ENCODE peak calls at places on chromosomes 5 and 9, in eight cellular contexts. One of them, this sample, is unnamed.

GRCh38 chr9:127013597-127013996 is 99.0 kb downstream of the RALGPS1 start:
- DNase-seq in left ventricle myocardium inferior: no peak
- DNase-seq in CD8-positive, alpha-beta memory T cell: no peak
- DNase-seq in pancreas: no peak
- DNase-seq in neural progenitor cell: no peak
- DNase-seq in iPS DF 6.9: no peak
- DNase-seq in astrocyte of the cerebellum: no peak
- DNase-seq in transverse colon: no peak
- DNase-seq in this sample: no peak

GRCh38 chr5:78633710-78634109 is 14.9 kb downstream of the LHFPL2 start:
- DNase-seq in astrocyte of the cerebellum: no peak
- DNase-seq in iPS DF 6.9: no peak
- DNase-seq in pancreas: no peak
- DNase-seq in left ventricle myocardium inferior: no peak
- DNase-seq in transverse colon: no peak
- DNase-seq in neural progenitor cell: no peak
- DNase-seq in CD8-positive, alpha-beta memory T cell: no peak
- DNase-seq in this sample: no peak

GRCh38 chr5:157917909-157918809 is 59.2 kb upstream of the CLINT1 start:
- DNase-seq in CD8-positive, alpha-beta memory T cell: peak
- DNase-seq in pancreas: no peak
- DNase-seq in astrocyte of the cerebellum: peak
- DNase-seq in iPS DF 6.9: peak
- DNase-seq in transverse colon: peak
- DNase-seq in left ventricle myocardium inferior: peak
- DNase-seq in neural progenitor cell: peak
- DNase-seq in this sample: peak

GRCh38 chr9:133057006-133057405 is 4.8 kb upstream of the CEL start:
- DNase-seq in CD8-positive, alpha-beta memory T cell: no peak
- DNase-seq in left ventricle myocardium inferior: no peak
- DNase-seq in pancreas: peak
- DNase-seq in neural progenitor cell: no peak
- DNase-seq in astrocyte of the cerebellum: no peak
- DNase-seq in transverse colon: no peak
- DNase-seq in iPS DF 6.9: no peak
- DNase-seq in this sample: no peak

GRCh38 chr5:61587120-61587519 is 255.1 kb downstream of the ZSWIM6 start:
- DNase-seq in pancreas: no peak
- DNase-seq in iPS DF 6.9: no peak
- DNase-seq in transverse colon: no peak
- DNase-seq in left ventricle myocardium inferior: no peak
- DNase-seq in CD8-positive, alpha-beta memory T cell: no peak
- DNase-seq in neural progenitor cell: no peak
- DNase-seq in astrocyte of the cerebellum: no peak
- DNase-seq in this sample: no peak

GRCh38 chr9:76153902-76154629 is 240.2 kb downstream of the RFK start:
- DNase-seq in neural progenitor cell: no peak
- DNase-seq in pancreas: no peak
- DNase-seq in left ventricle myocardium inferior: no peak
- DNase-seq in CD8-positive, alpha-beta memory T cell: no peak
- DNase-seq in transverse colon: peak
- DNase-seq in iPS DF 6.9: no peak
- DNase-seq in astrocyte of the cerebellum: no peak
- DNase-seq in this sample: no peak

GRCh38 chr9:16626577-16627130 is 243.8 kb downstream of the BNC2 start:
- DNase-seq in CD8-positive, alpha-beta memory T cell: no peak
- DNase-seq in transverse colon: no peak
- DNase-seq in left ventricle myocardium inferior: no peak
- DNase-seq in pancreas: no peak
- DNase-seq in iPS DF 6.9: no peak
- DNase-seq in neural progenitor cell: peak
- DNase-seq in astrocyte of the cerebellum: peak
- DNase-seq in this sample: no peak

GRCh38 chr5:147148715-147149114 is 86.1 kb upstream of the STK32A start:
- DNase-seq in neural progenitor cell: no peak
- DNase-seq in pancreas: no peak
- DNase-seq in transverse colon: no peak
- DNase-seq in iPS DF 6.9: no peak
- DNase-seq in CD8-positive, alpha-beta memory T cell: no peak
- DNase-seq in astrocyte of the cerebellum: no peak
- DNase-seq in left ventricle myocardium inferior: no peak
- DNase-seq in this sample: no peak

GRCh38 chr5:135211083-135211790 is 177.2 kb upstream of the PITX1 start:
- DNase-seq in astrocyte of the cerebellum: no peak
- DNase-seq in neural progenitor cell: no peak
- DNase-seq in CD8-positive, alpha-beta memory T cell: no peak
- DNase-seq in pancreas: no peak
- DNase-seq in left ventricle myocardium inferior: no peak
- DNase-seq in transverse colon: no peak
- DNase-seq in iPS DF 6.9: no peak
- DNase-seq in this sample: no peak

GRCh38 chr5:98173334-98173733 is 600.1 kb upstream of the RGMB start:
- DNase-seq in transverse colon: no peak
- DNase-seq in pancreas: no peak
- DNase-seq in neural progenitor cell: no peak
- DNase-seq in iPS DF 6.9: no peak
- DNase-seq in left ventricle myocardium inferior: no peak
- DNase-seq in astrocyte of the cerebellum: no peak
- DNase-seq in CD8-positive, alpha-beta memory T cell: no peak
- DNase-seq in this sample: no peak

GRCh38 chr5:25544652-25545249 is 900.0 kb upstream of the CDH10 start:
- DNase-seq in iPS DF 6.9: peak
- DNase-seq in pancreas: no peak
- DNase-seq in transverse colon: no peak
- DNase-seq in neural progenitor cell: peak
- DNase-seq in left ventricle myocardium inferior: no peak
- DNase-seq in CD8-positive, alpha-beta memory T cell: no peak
- DNase-seq in astrocyte of the cerebellum: peak
- DNase-seq in this sample: no peak

GRCh38 chr5:103258957-103259704 is 568 bp downstream of the MACIR start:
- DNase-seq in left ventricle myocardium inferior: peak
- DNase-seq in neural progenitor cell: peak
- DNase-seq in transverse colon: peak
- DNase-seq in iPS DF 6.9: no peak
- DNase-seq in pancreas: peak
- DNase-seq in CD8-positive, alpha-beta memory T cell: peak
- DNase-seq in astrocyte of the cerebellum: no peak
- DNase-seq in this sample: peak

GRCh38 chr9:87063883-87064282 is 116.6 kb upstream of the GAS1 start:
- DNase-seq in transverse colon: no peak
- DNase-seq in pancreas: no peak
- DNase-seq in iPS DF 6.9: no peak
- DNase-seq in CD8-positive, alpha-beta memory T cell: no peak
- DNase-seq in neural progenitor cell: no peak
- DNase-seq in astrocyte of the cerebellum: peak
- DNase-seq in left ventricle myocardium inferior: no peak
- DNase-seq in this sample: no peak

GRCh38 chr5:28726815-28727214 is 1688.4 kb upstream of the CDH9 start:
- DNase-seq in iPS DF 6.9: no peak
- DNase-seq in pancreas: no peak
- DNase-seq in left ventricle myocardium inferior: no peak
- DNase-seq in CD8-positive, alpha-beta memory T cell: no peak
- DNase-seq in neural progenitor cell: no peak
- DNase-seq in astrocyte of the cerebellum: no peak
- DNase-seq in transverse colon: no peak
- DNase-seq in this sample: no peak

GRCh38 chr5:91898865-91899264 is 515.7 kb upstream of the ARRDC3 start:
- DNase-seq in CD8-positive, alpha-beta memory T cell: no peak
- DNase-seq in astrocyte of the cerebellum: no peak
- DNase-seq in pancreas: no peak
- DNase-seq in neural progenitor cell: no peak
- DNase-seq in transverse colon: no peak
- DNase-seq in left ventricle myocardium inferior: no peak
- DNase-seq in iPS DF 6.9: no peak
- DNase-seq in this sample: no peak

GRCh38 chr5:1438871-1439270 is 6.4 kb downstream of the SLC6A3 start:
- DNase-seq in left ventricle myocardium inferior: no peak
- DNase-seq in pancreas: no peak
- DNase-seq in astrocyte of the cerebellum: no peak
- DNase-seq in iPS DF 6.9: no peak
- DNase-seq in neural progenitor cell: no peak
- DNase-seq in transverse colon: no peak
- DNase-seq in CD8-positive, alpha-beta memory T cell: no peak
- DNase-seq in this sample: no peak

GRCh38 chr9:110114086-110114887 is 93.7 kb downstream of the C9orf152 start:
- DNase-seq in astrocyte of the cerebellum: no peak
- DNase-seq in pancreas: no peak
- DNase-seq in left ventricle myocardium inferior: no peak
- DNase-seq in transverse colon: no peak
- DNase-seq in CD8-positive, alpha-beta memory T cell: no peak
- DNase-seq in neural progenitor cell: no peak
- DNase-seq in iPS DF 6.9: no peak
- DNase-seq in this sample: no peak

GRCh38 chr5:16673241-16673998 is 56.6 kb upstream of the RETREG1 start:
- DNase-seq in iPS DF 6.9: no peak
- DNase-seq in left ventricle myocardium inferior: no peak
- DNase-seq in pancreas: no peak
- DNase-seq in astrocyte of the cerebellum: no peak
- DNase-seq in neural progenitor cell: no peak
- DNase-seq in CD8-positive, alpha-beta memory T cell: no peak
- DNase-seq in transverse colon: peak
- DNase-seq in this sample: peak

GRCh38 chr9:90807006-90807405 is 5.4 kb downstream of the SYK start:
- DNase-seq in left ventricle myocardium inferior: no peak
- DNase-seq in iPS DF 6.9: no peak
- DNase-seq in pancreas: no peak
- DNase-seq in neural progenitor cell: no peak
- DNase-seq in transverse colon: no peak
- DNase-seq in astrocyte of the cerebellum: no peak
- DNase-seq in CD8-positive, alpha-beta memory T cell: no peak
- DNase-seq in this sample: no peak

GRCh38 chr5:95822408-95823240 is at the start of gene GLRX:
- DNase-seq in neural progenitor cell: peak
- DNase-seq in CD8-positive, alpha-beta memory T cell: peak
- DNase-seq in pancreas: no peak
- DNase-seq in astrocyte of the cerebellum: peak
- DNase-seq in left ventricle myocardium inferior: peak
- DNase-seq in iPS DF 6.9: no peak
- DNase-seq in transverse colon: peak
- DNase-seq in this sample: peak

GRCh38 chr5:95822038-95822407 is 503 bp downstream of the GLRX start:
- DNase-seq in transverse colon: peak
- DNase-seq in neural progenitor cell: peak
- DNase-seq in astrocyte of the cerebellum: no peak
- DNase-seq in CD8-positive, alpha-beta memory T cell: no peak
- DNase-seq in pancreas: no peak
- DNase-seq in iPS DF 6.9: no peak
- DNase-seq in left ventricle myocardium inferior: peak
- DNase-seq in this sample: peak

GRCh38 chr5:95824747-95825146 is 2.2 kb upstream of the GLRX start:
- DNase-seq in iPS DF 6.9: no peak
- DNase-seq in CD8-positive, alpha-beta memory T cell: no peak
- DNase-seq in astrocyte of the cerebellum: no peak
- DNase-seq in neural progenitor cell: no peak
- DNase-seq in transverse colon: no peak
- DNase-seq in left ventricle myocardium inferior: no peak
- DNase-seq in pancreas: no peak
- DNase-seq in this sample: no peak

GRCh38 chr5:95823738-95824609 is 1.4 kb upstream of the GLRX start:
- DNase-seq in pancreas: no peak
- DNase-seq in iPS DF 6.9: no peak
- DNase-seq in neural progenitor cell: no peak
- DNase-seq in left ventricle myocardium inferior: peak
- DNase-seq in CD8-positive, alpha-beta memory T cell: peak
- DNase-seq in transverse colon: peak
- DNase-seq in astrocyte of the cerebellum: peak
- DNase-seq in this sample: no peak

GRCh38 chr5:95823241-95823737 is 763 bp upstream of the GLRX start:
- DNase-seq in neural progenitor cell: no peak
- DNase-seq in left ventricle myocardium inferior: no peak
- DNase-seq in CD8-positive, alpha-beta memory T cell: no peak
- DNase-seq in pancreas: no peak
- DNase-seq in astrocyte of the cerebellum: no peak
- DNase-seq in iPS DF 6.9: no peak
- DNase-seq in transverse colon: no peak
- DNase-seq in this sample: no peak
- H3K4me3 ChIP-seq in neural progenitor cell: no peak
- H3K4me3 ChIP-seq in left ventricle myocardium inferior: peak
- H3K4me3 ChIP-seq in CD8-positive, alpha-beta memory T cell: peak
- H3K4me3 ChIP-seq in pancreas: no peak
- H3K4me3 ChIP-seq in astrocyte of the cerebellum: no peak
- H3K4me3 ChIP-seq in iPS DF 6.9: no peak
- H3K4me3 ChIP-seq in transverse colon: no peak
- H3K4me3 ChIP-seq in this sample: peak

GRCh38 chr5:109454726-109455505 is 45.1 kb upstream of the PJA2 start:
- DNase-seq in CD8-positive, alpha-beta memory T cell: no peak
- DNase-seq in transverse colon: no peak
- DNase-seq in iPS DF 6.9: no peak
- DNase-seq in left ventricle myocardium inferior: no peak
- DNase-seq in neural progenitor cell: no peak
- DNase-seq in astrocyte of the cerebellum: peak
- DNase-seq in pancreas: no peak
- DNase-seq in this sample: no peak
- H3K4me3 ChIP-seq in CD8-positive, alpha-beta memory T cell: no peak
- H3K4me3 ChIP-seq in transverse colon: no peak
- H3K4me3 ChIP-seq in iPS DF 6.9: no peak
- H3K4me3 ChIP-seq in left ventricle myocardium inferior: no peak
- H3K4me3 ChIP-seq in neural progenitor cell: no peak
- H3K4me3 ChIP-seq in astrocyte of the cerebellum: no peak
- H3K4me3 ChIP-seq in pancreas: no peak
- H3K4me3 ChIP-seq in this sample: no peak

GRCh38 chr5:96896806-96897205 is 20.5 kb downstream of the ERAP2 start:
- DNase-seq in transverse colon: peak
- DNase-seq in neural progenitor cell: no peak
- DNase-seq in iPS DF 6.9: no peak
- DNase-seq in pancreas: no peak
- DNase-seq in CD8-positive, alpha-beta memory T cell: no peak
- DNase-seq in astrocyte of the cerebellum: no peak
- DNase-seq in left ventricle myocardium inferior: no peak
- DNase-seq in this sample: no peak
- H3K4me3 ChIP-seq in transverse colon: no peak
- H3K4me3 ChIP-seq in neural progenitor cell: no peak
- H3K4me3 ChIP-seq in iPS DF 6.9: no peak
- H3K4me3 ChIP-seq in pancreas: no peak
- H3K4me3 ChIP-seq in CD8-positive, alpha-beta memory T cell: peak
- H3K4me3 ChIP-seq in astrocyte of the cerebellum: no peak
- H3K4me3 ChIP-seq in left ventricle myocardium inferior: no peak
- H3K4me3 ChIP-seq in this sample: no peak

GRCh38 chr9:35911690-35912089 is 2.4 kb downstream of the SPAAR start:
- DNase-seq in iPS DF 6.9: no peak
- DNase-seq in CD8-positive, alpha-beta memory T cell: no peak
- DNase-seq in astrocyte of the cerebellum: no peak
- DNase-seq in pancreas: peak
- DNase-seq in left ventricle myocardium inferior: peak
- DNase-seq in neural progenitor cell: no peak
- DNase-seq in transverse colon: no peak
- DNase-seq in this sample: no peak

GRCh38 chr9:35909274-35909673 is at the start of gene SPAAR:
- DNase-seq in iPS DF 6.9: no peak
- DNase-seq in pancreas: peak
- DNase-seq in transverse colon: no peak
- DNase-seq in CD8-positive, alpha-beta memory T cell: no peak
- DNase-seq in astrocyte of the cerebellum: no peak
- DNase-seq in neural progenitor cell: no peak
- DNase-seq in left ventricle myocardium inferior: peak
- DNase-seq in this sample: no peak

GRCh38 chr9:35912791-35913400 is 3.6 kb downstream of the SPAAR start:
- DNase-seq in astrocyte of the cerebellum: no peak
- DNase-seq in neural progenitor cell: no peak
- DNase-seq in left ventricle myocardium inferior: no peak
- DNase-seq in iPS DF 6.9: no peak
- DNase-seq in transverse colon: no peak
- DNase-seq in CD8-positive, alpha-beta memory T cell: no peak
- DNase-seq in pancreas: peak
- DNase-seq in this sample: no peak

GRCh38 chr9:35909687-35910612 is 660 bp downstream of the SPAAR start:
- DNase-seq in transverse colon: no peak
- DNase-seq in iPS DF 6.9: no peak
- DNase-seq in left ventricle myocardium inferior: peak
- DNase-seq in pancreas: peak
- DNase-seq in CD8-positive, alpha-beta memory T cell: no peak
- DNase-seq in astrocyte of the cerebellum: no peak
- DNase-seq in neural progenitor cell: no peak
- DNase-seq in this sample: no peak

GRCh38 chr9:35910613-35911488 is 1.6 kb downstream of the SPAAR start:
- DNase-seq in CD8-positive, alpha-beta memory T cell: no peak
- DNase-seq in iPS DF 6.9: no peak
- DNase-seq in astrocyte of the cerebellum: no peak
- DNase-seq in left ventricle myocardium inferior: peak
- DNase-seq in transverse colon: peak
- DNase-seq in pancreas: peak
- DNase-seq in neural progenitor cell: peak
- DNase-seq in this sample: peak
- H3K4me3 ChIP-seq in CD8-positive, alpha-beta memory T cell: peak
- H3K4me3 ChIP-seq in iPS DF 6.9: no peak
- H3K4me3 ChIP-seq in astrocyte of the cerebellum: no peak
- H3K4me3 ChIP-seq in left ventricle myocardium inferior: peak
- H3K4me3 ChIP-seq in transverse colon: no peak
- H3K4me3 ChIP-seq in pancreas: no peak
- H3K4me3 ChIP-seq in neural progenitor cell: no peak
- H3K4me3 ChIP-seq in this sample: no peak

This sample was measured in prostate gland.